ENCODE peak calls at places on chromosomes 6 and 20, in five cellular contexts. R is neuronal stem cell, Y is mesenchymal stem cell, J is H9, N is H1. P is an unnamed sample.

GRCh38 chr20:409697-410559 is 1.8 kb downstream of the RBCK1 start:
- DNase-seq in R (no peak), Y (no peak), J (no peak), N (no peak), P (no peak)

GRCh38 chr6:12911387-12911960 is 194.9 kb downstream of the PHACTR1 start:
- DNase-seq in R (no peak), Y (peak), J (no peak), N (no peak), P (no peak)

GRCh38 chr6:20770776-20771175 is 236.5 kb downstream of the CDKAL1 start:
- DNase-seq in R (no peak), Y (no peak), J (no peak), N (no peak), P (no peak)

GRCh38 chr20:39004508-39004907 is 42.4 kb downstream of the DHX35 start:
- DNase-seq in R (no peak), Y (no peak), J (no peak), N (no peak), P (no peak)

GRCh38 chr6:150775400-150775799 is 90.1 kb upstream of the MTHFD1L start:
- DNase-seq in R (peak), Y (no peak), J (no peak), N (no peak), P (no peak)

GRCh38 chr6:106749611-106750010 is 120.2 kb downstream of the QRSL1 start:
- DNase-seq in R (no peak), Y (peak), J (no peak), N (no peak), P (peak)

GRCh38 chr6:128357391-128358110 is 162.8 kb downstream of the PTPRK start:
- DNase-seq in R (no peak), Y (no peak), J (no peak), N (no peak), P (no peak)

GRCh38 chr6:53862517-53863457 is 68.0 kb downstream of the LRRC1 start:
- DNase-seq in R (no peak), Y (no peak), J (no peak), N (no peak), P (no peak)

GRCh38 chr6:165843121-165843520 is 180.1 kb upstream of the PDE10A start:
- DNase-seq in R (no peak), Y (no peak), J (peak), N (no peak), P (no peak)

GRCh38 chr6:156953478-156954146 is 176.4 kb downstream of the ARID1B start:
- DNase-seq in R (peak), Y (peak), J (no peak), N (no peak), P (peak)

GRCh38 chr6:82067021-82067420 is 180.5 kb downstream of the IBTK start:
- DNase-seq in R (no peak), Y (no peak), J (no peak), N (no peak), P (no peak)

GRCh38 chr6:16136536-16137450 is 7.9 kb downstream of the MYLIP start:
- DNase-seq in R (no peak), Y (peak), J (no peak), N (no peak), P (no peak)

GRCh38 chr6:128929869-128930268 is 46.9 kb downstream of the LAMA2 start:
- DNase-seq in R (no peak), Y (no peak), J (no peak), N (no peak), P (peak)

GRCh38 chr6:144482142-144482541 is 197.0 kb downstream of the UTRN start:
- DNase-seq in R (peak), Y (peak), J (peak), N (peak), P (peak)

GRCh38 chr6:141107562-141108160 is 1025.1 kb upstream of the GJE1 start:
- DNase-seq in R (no peak), Y (peak), J (no peak), N (no peak), P (peak)

GRCh38 chr6:139369068-139369467 is 5.4 kb downstream of the CITED2 start:
- DNase-seq in R (peak), Y (peak), J (peak), N (no peak), P (peak)

GRCh38 chr6:168967556-168967955 is 286.1 kb downstream of the THBS2 start:
- DNase-seq in R (no peak), Y (no peak), J (no peak), N (no peak), P (no peak)

GRCh38 chr6:166505133-166505905 is 81.2 kb downstream of the RAMACL start:
- DNase-seq in R (no peak), Y (no peak), J (no peak), N (no peak), P (no peak)

GRCh38 chr20:12207875-12208274 is 290.2 kb downstream of the BTBD3 start:
- DNase-seq in R (peak), Y (peak), J (peak), N (peak), P (peak)

GRCh38 chr20:14434379-14435136 is 97.1 kb upstream of the FLRT3 start:
- DNase-seq in R (no peak), Y (no peak), J (no peak), N (no peak), P (peak)

GRCh38 chr20:44720994-44721784 is 6.0 kb downstream of the CCN5 start:
- DNase-seq in R (no peak), Y (peak), J (no peak), N (no peak), P (no peak)

GRCh38 chr6:154410619-154411044 is 54.0 kb upstream of the IPCEF1 start:
- DNase-seq in R (no peak), Y (peak), J (no peak), N (no peak), P (no peak)

GRCh38 chr20:47043076-47043475 is 148.4 kb downstream of the EYA2 start:
- DNase-seq in R (no peak), Y (no peak), J (no peak), N (no peak), P (no peak)

GRCh38 chr20:3652217-3652616 is 11.0 kb downstream of the GFRA4 start:
- DNase-seq in R (no peak), Y (no peak), J (no peak), N (no peak), P (no peak)

GRCh38 chr6:89454300-89454699 is 21.3 kb downstream of the ANKRD6 start:
- DNase-seq in R (no peak), Y (no peak), J (no peak), N (no peak), P (no peak)

GRCh38 chr6:12298995-12299394 is 8.8 kb downstream of the EDN1 start:
- DNase-seq in R (no peak), Y (no peak), J (no peak), N (no peak), P (no peak)

DNA sequence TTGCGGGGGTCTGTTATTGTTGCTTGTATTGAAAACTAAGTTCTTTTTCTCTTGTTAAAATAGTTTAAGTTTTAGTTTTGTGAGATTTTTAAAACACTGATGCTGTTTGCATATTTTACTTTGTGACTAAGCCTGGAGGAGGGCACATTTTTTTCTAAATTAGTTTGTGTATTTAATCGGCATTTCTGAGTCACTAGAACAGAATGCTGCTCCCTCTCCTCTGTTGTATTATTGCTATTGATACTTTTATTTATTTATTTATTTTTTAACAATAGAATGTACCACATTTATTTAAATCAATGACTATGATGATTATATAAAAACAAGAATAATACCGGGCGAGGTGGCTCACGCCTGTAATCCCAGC is 5.1 kb upstream of the FAM50B start:
- DNase-seq in R (no peak), Y (peak), J (no peak), N (no peak), P (peak)
- H2AFZ ChIP-seq in R (no peak), Y (no peak), J (no peak), N (no peak), P (no peak)

GRCh38 chr6:36929607-36930006 is 24.9 kb upstream of the PI16 start:
- DNase-seq in R (no peak), Y (peak), J (no peak), N (no peak), P (no peak)

GRCh38 chr6:36927691-36928546 is 26.6 kb upstream of the PI16 start:
- DNase-seq in R (no peak), Y (peak), J (no peak), N (no peak), P (peak)

GRCh38 chr6:36929152-36929551 is 25.4 kb upstream of the PI16 start:
- DNase-seq in R (no peak), Y (no peak), J (no peak), N (no peak), P (no peak)

GRCh38 chr6:36928547-36928918 is 26.0 kb upstream of the PI16 start:
- DNase-seq in R (no peak), Y (no peak), J (no peak), N (no peak), P (no peak)

DNA sequence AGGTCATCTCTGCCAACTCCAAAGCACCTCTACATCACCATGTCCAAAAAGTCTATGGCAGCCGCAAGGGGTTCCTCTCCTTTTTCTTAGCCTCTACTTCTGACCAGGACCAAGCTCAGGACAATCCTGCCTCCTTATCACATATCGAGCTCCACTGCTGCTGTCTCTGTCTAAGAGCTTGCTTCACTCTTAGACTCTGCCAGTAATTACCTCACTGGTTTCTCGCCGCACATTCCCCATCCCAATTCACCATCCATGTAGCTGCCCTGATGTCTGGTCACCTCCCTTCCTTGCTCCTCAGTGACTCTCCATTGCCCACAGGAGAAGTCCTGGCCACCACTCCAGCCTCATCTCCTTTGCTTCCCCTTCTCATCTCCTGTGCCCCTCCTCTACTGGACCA is 24.1 kb upstream of the PI16 start:
- DNase-seq in R (no peak), Y (no peak), J (no peak), N (no peak), P (no peak)
- H3K4ac ChIP-seq in R (no peak), Y (no peak), J (no peak), N (no peak), P (no peak)

GRCh38 chr20:64029293-64030117 is 6.5 kb upstream of the C20orf204 start:
- DNase-seq in R (no peak), Y (no peak), J (no peak), N (no peak), P (no peak)

GRCh38 chr20:64027981-64028685 is 7.8 kb upstream of the C20orf204 start:
- DNase-seq in R (no peak), Y (no peak), J (no peak), N (no peak), P (no peak)

GRCh38 chr20:64031822-64032314 is 4.1 kb upstream of the C20orf204 start:
- DNase-seq in R (no peak), Y (no peak), J (no peak), N (no peak), P (no peak)

GRCh38 chr20:64032706-64033624 is 3.0 kb upstream of the C20orf204 start:
- DNase-seq in R (no peak), Y (no peak), J (no peak), N (no peak), P (no peak)

DNA sequence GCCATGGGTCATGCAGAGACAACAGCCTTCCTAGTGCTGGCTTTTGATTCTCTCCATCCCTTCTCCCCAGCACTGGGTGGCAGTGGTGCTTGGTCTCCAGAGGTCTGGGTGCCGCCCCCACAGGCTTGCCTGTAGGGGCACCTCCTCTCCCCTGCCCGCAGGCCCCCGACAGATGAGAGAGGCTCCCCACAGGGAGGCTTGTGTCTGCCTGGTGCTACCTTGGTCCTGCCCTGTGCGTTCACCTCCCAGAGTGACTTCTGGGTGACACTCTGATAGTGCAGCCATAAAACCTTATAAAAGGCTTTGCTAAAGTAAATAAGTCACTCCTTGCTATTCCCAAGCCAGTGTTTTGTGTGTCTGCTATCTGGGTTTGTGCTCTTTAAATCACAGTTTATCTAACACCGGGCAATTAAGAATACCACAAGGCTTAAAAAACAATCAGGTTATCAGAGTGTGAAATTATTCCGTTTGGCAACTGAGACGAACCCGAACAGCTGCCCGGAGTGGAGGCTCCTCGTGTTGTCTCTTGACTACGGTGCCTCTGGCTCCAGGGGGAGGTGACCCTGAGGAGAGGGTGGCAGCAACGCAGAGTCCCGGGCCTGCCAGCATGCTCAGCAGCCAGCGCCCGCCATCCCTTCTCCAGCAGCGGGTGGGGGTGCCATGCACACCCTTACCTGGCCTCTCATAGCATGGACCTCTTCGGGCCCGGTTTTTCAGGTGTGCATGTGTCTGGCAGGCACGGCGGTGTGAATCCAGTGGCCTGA is 5.4 kb upstream of the C20orf204 start:
- DNase-seq in R (no peak), Y (no peak), J (no peak), N (no peak), P (no peak)
- H2BK12ac ChIP-seq in R (no peak), Y (no peak), J (no peak), N (no peak), P (no peak)

DNA sequence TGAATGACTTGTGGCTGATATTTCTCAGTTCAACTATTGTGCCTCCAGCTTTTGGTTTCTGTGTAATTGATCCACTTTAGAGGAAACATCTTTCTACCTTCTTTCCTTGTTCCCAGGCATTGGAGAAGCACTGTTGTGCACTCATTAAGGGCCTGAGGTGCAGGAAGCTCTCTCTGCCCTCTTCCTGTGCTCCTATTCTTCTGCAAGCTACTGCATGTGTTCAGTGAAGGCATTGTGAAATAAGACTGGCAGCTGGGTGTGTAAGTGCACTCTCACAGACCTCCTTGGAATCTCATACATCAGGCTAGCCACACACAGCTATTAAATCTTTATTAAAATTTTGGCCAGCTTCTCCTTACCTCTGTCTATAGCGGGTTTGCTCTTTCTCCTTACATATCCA is 177.8 kb downstream of the OGFRL1 start:
- DNase-seq in R (no peak), Y (no peak), J (no peak), N (no peak), P (no peak)
- H2AFZ ChIP-seq in R (peak), Y (no peak), J (no peak), N (peak), P (no peak)

P was measured in trophoblast cell.